ENCODE peak calls at places on chromosomes 3 and 15, in five cellular contexts. X, M, E, W and O are unnamed samples.

GRCh38 chr3:106217745-106218144 is 348.9 kb upstream of the CBLB start:
- DNase-seq in M (no peak), X (no peak), W (no peak), E (no peak), O (no peak)

GRCh38 chr3:184506579-184506978 is 55.0 kb upstream of the EPHB3 start:
- DNase-seq in X (no peak), E (no peak), M (no peak), W (no peak), O (no peak)

GRCh38 chr3:144187531-144188230 is 216.1 kb downstream of the DIPK2A start:
- DNase-seq in E (no peak), W (no peak), X (no peak), M (no peak), O (no peak)

GRCh38 chr3:44065741-44066140 is 175.9 kb upstream of the TOPAZ1 start:
- DNase-seq in W (no peak), X (no peak), E (no peak), M (peak; percentile 4), O (no peak)

GRCh38 chr3:108202834-108203233 is 19.4 kb downstream of the IFT57 start:
- DNase-seq in W (no peak), X (no peak), M (no peak), E (no peak), O (no peak)

GRCh38 chr3:154018100-154018696 is 103.0 kb upstream of the ARHGEF26 start:
- DNase-seq in M (peak; percentile 1), W (peak; percentile 11), E (no peak), X (no peak), O (no peak)

GRCh38 chr3:10547413-10547812 is 42.0 kb upstream of the ATP2B2 start:
- DNase-seq in E (no peak), M (no peak), X (no peak), W (no peak), O (no peak)

GRCh38 chr3:111845996-111846395 is 13.1 kb upstream of the PHLDB2 start:
- DNase-seq in M (no peak), X (no peak), W (no peak), E (no peak), O (no peak)

GRCh38 chr15:63726491-63726890 is 107.3 kb downstream of the HERC1 start:
- DNase-seq in X (no peak), E (no peak), W (no peak), M (no peak), O (no peak)

GRCh38 chr15:70033529-70034140 is 64.1 kb downstream of the TLE3 start:
- DNase-seq in E (no peak), M (peak; percentile 38), W (no peak), X (no peak), O (no peak)

GRCh38 chr3:25821746-25822573 is 32.1 kb downstream of the OXSM start:
- DNase-seq in W (no peak), E (no peak), M (no peak), X (no peak), O (no peak)